ENCODE peak calls at places on chromosome 10, in four cellular contexts. C, X, B and R are unnamed samples.

GRCh38 chr10:25713894-25714240 is 220.2 kb upstream of the MYO3A start:
- DNase-seq in B (no peak), C (no peak), X (no peak), R (no peak)

GRCh38 chr10:86062647-86063145 is 303.9 kb downstream of the GRID1 start:
- DNase-seq in X (no peak), B (no peak), C (no peak), R (no peak)

GRCh38 chr10:86035791-86036543 is 330.6 kb downstream of the GRID1 start:
- DNase-seq in C (no peak), X (no peak), B (no peak), R (no peak)

GRCh38 chr10:123831259-123831658 is 60.3 kb downstream of the CPXM2 start:
- DNase-seq in X (no peak), B (no peak), C (no peak), R (no peak)

GRCh38 chr10:124917168-124917938 is 24.6 kb upstream of the ZRANB1 start:
- DNase-seq in C (peak), B (peak), X (peak), R (peak)

GRCh38 chr10:103837370-103838094 is 17.8 kb downstream of the SH3PXD2A start:
- DNase-seq in X (no peak), C (no peak), B (no peak), R (no peak)

GRCh38 chr10:74145133-74145532 is 5.5 kb downstream of the AP3M1 start:
- DNase-seq in C (peak), X (peak), B (no peak), R (no peak)

GRCh38 chr10:128043259-128044045 is 82.8 kb downstream of the MKI67 start:
- DNase-seq in X (peak), C (no peak), B (no peak), R (no peak)

DNA sequence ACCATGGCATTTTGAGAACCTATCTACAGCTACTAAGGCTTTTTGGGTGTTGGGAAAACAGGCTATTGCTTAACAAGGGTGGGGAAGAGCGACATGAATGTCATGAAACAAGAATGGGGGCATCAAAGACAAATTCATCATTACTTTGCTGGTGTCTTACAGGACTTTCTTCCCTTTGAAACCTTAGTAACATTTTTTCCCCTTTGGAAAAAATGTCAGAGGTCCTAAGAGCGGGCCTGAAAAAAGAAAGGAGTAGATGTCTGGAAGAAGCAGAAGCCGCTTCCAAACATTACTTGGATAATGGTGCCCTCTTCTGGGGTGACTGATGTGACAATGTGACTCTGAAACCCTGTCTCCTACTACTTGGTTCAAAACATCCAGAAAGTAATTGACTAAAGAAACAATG is 3.8 kb upstream of the DDX50 start:
- DNase-seq in X (peak), C (peak), B (peak), R (peak)
- TF ChIP-seq CTCF in X (peak), C (peak), B (peak), R (peak)

GRCh38 chr10:113854757-113855626 is 531 bp downstream of the NHLRC2 start:
- DNase-seq in C (peak), B (peak), X (peak), R (peak)
- TF ChIP-seq CTCF in C (no peak), B (peak), X (no peak), R (peak)

DNA sequence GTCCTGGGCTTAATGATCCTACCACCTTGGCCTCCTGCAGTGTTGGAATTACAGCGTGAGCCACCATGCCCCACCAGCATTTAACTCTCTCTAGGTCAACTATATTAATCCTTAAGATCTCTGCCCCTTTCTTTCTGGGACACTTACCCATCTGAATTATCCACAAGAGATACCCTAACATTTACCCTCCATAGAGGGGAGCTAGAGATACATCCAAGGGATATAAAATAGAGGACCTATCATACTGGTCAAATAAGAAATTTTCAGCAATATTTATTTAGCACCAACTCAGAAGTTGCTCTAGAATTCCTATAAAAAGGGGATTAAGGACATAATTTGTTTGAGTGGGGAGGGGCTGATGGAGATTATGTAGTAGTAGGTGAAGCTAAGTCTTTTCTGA is 96.5 kb downstream of the OTUD1 start:
- DNase-seq in B (no peak), X (no peak), C (no peak), R (no peak)
- TF ChIP-seq CTCF in B (no peak), X (no peak), C (no peak), R (no peak)

GRCh38 chr10:99551158-99551557 is 18.4 kb downstream of the NKX2-3 start:
- DNase-seq in C (peak), B (no peak), X (peak), R (no peak)
- TF ChIP-seq CTCF in C (no peak), B (no peak), X (no peak), R (no peak)

GRCh38 chr10:95907454-95908253 is at the start of gene CC2D2B:
- DNase-seq in C (peak), B (peak), X (peak), R (peak)
- TF ChIP-seq CTCF in C (peak), B (no peak), X (peak), R (no peak)

GRCh38 chr10:28628184-28628893 is 49.0 kb upstream of the BAMBI start:
- DNase-seq in C (peak), B (peak), X (peak), R (peak)
- TF ChIP-seq CTCF in C (peak), B (peak), X (peak), R (peak)

DNA sequence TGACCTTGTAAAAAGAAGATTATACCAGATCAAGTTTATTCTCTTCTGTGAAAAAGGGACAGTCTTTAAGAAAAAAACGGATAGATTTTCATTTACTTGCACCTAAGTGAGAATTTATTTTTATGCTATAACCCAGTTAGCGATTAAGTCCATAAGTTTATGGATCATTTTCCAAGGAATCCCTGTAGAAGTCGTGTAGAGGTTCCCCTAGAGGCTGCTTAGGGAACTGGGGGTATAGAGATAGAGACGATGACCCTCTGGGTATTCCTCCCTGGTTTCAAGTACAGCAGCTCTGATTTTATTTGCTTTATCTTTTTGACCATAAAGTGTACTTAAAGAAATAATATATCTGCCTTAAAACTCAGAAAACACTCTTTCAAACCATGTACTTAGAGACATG is 648.4 kb upstream of the LRRTM3 start:
- DNase-seq in X (no peak), B (no peak), C (no peak), R (no peak)
- TF ChIP-seq CTCF in X (no peak), B (no peak), C (no peak), R (no peak)